ENCODE peak calls at places on chromosomes 13 and 19, in four cellular contexts. C, H, P and R are unnamed samples.

GRCh38 chr19:2524840-2525723 is 49.2 kb downstream of the GADD45B start:
- DNase-seq in C (peak; percentile 21), H (no peak), P (no peak), R (no peak)

GRCh38 chr19:5354403-5354802 is 13.8 kb upstream of the PTPRS start:
- DNase-seq in C (no peak), H (no peak), P (no peak), R (peak; percentile 67)

GRCh38 chr13:45122941-45123340 is 2.6 kb downstream of the GTF2F2 start:
- DNase-seq in C (no peak), H (no peak), P (no peak), R (no peak)

GRCh38 chr19:39156891-39157230 is 31.3 kb downstream of the PAK4 start:
- DNase-seq in C (no peak), H (no peak), P (no peak), R (no peak)

GRCh38 chr19:42199440-42200115 is 17.9 kb downstream of the DEDD2 start:
- DNase-seq in C (no peak), H (no peak), P (peak; percentile 93), R (peak; percentile 88)

GRCh38 chr13:45367358-45367757 is 26.4 kb upstream of the TPT1 start:
- DNase-seq in C (no peak), H (peak; percentile 62), P (peak; percentile 95), R (peak; percentile 86)

GRCh38 chr13:22964245-22964966 is 216.4 kb upstream of the SGCG start:
- DNase-seq in C (no peak), H (no peak), P (no peak), R (peak; percentile 5)

GRCh38 chr13:50529154-50529882 is 314.2 kb downstream of the DLEU7 start:
- DNase-seq in C (peak; percentile 65), H (no peak), P (peak; percentile 27), R (no peak)

GRCh38 chr13:76470991-76471390 is 415.2 kb downstream of the KCTD12 start:
- DNase-seq in C (no peak), H (no peak), P (no peak), R (no peak)

GRCh38 chr13:51839711-51840110 is 5.3 kb downstream of the TMEM272 start:
- DNase-seq in C (no peak), H (no peak), P (no peak), R (no peak)

GRCh38 chr13:99382428-99383133 is 75.4 kb upstream of the GPR183 start:
- DNase-seq in C (no peak), H (no peak), P (peak; percentile 41), R (peak; percentile 12)

GRCh38 chr13:51848674-51849073 is 3.7 kb upstream of the TMEM272 start:
- DNase-seq in C (no peak), H (no peak), P (no peak), R (no peak)

GRCh38 chr19:3572855-3573161 is at the start of gene HMG20B:
- DNase-seq in C (no peak), H (no peak), P (no peak), R (no peak)

GRCh38 chr13:112351825-112352224 is 24.3 kb upstream of the SPACA7 start:
- DNase-seq in C (no peak), H (no peak), P (no peak), R (no peak)

GRCh38 chr13:78602561-78603239 is 652 bp downstream of the POU4F1 start:
- DNase-seq in C (no peak), H (no peak), P (peak; percentile 31), R (peak; percentile 51)

GRCh38 chr13:67099494-67099893 is 130.6 kb downstream of the PCDH9 start:
- DNase-seq in C (no peak), H (no peak), P (no peak), R (no peak)

GRCh38 chr19:2391118-2391725 is 31.2 kb downstream of the TMPRSS9 start:
- DNase-seq in C (peak; percentile 33), H (no peak), P (peak; percentile 65), R (peak; percentile 74)

GRCh38 chr13:94236876-94237275 is 242.6 kb downstream of the DCT start:
- DNase-seq in C (no peak), H (no peak), P (peak; percentile 47), R (no peak)

GRCh38 chr13:95643814-95644598 is 500 bp downstream of the DZIP1 start:
- DNase-seq in C (peak; percentile 43), H (no peak), P (no peak), R (no peak)

GRCh38 chr19:29528350-29528945 is 2.7 kb downstream of the VSTM2B start:
- DNase-seq in C (peak; percentile 82), H (peak; percentile 45), P (peak; percentile 75), R (peak; percentile 90)